ENCODE peak calls at places on chromosomes 5 and 9, in four cellular contexts. U is HuH-7, C is testis, F is HFFc6. V is an unnamed sample.

GRCh38 chr5:36422957-36423356 is 121.3 kb upstream of the RANBP3L start:
- DNase-seq in U (no peak), C (no peak), F (peak), V (no peak)

GRCh38 chr9:111891910-111892499 is 4.6 kb upstream of the UGCG start:
- DNase-seq in U (peak), C (no peak), F (no peak), V (no peak)

GRCh38 chr9:14148501-14149103 is 165.3 kb downstream of the NFIB start:
- DNase-seq in U (no peak), C (no peak), F (no peak), V (no peak)

GRCh38 chr5:102600964-102601363 is 102.2 kb upstream of the SLCO6A1 start:
- DNase-seq in U (no peak), C (no peak), F (no peak), V (no peak)

GRCh38 chr5:110663525-110663924 is 62.9 kb downstream of the TMEM232 start:
- DNase-seq in U (no peak), C (no peak), F (no peak), V (no peak)

GRCh38 chr9:87119328-87119881 is 172.1 kb upstream of the GAS1 start:
- DNase-seq in U (no peak), C (peak), F (peak), V (no peak)

GRCh38 chr5:133285583-133286021 is 233.8 kb downstream of the HSPA4 start:
- DNase-seq in U (no peak), C (peak), F (peak), V (no peak)

GRCh38 chr9:81575976-81576375 is 113.4 kb downstream of the TLE1 start:
- DNase-seq in U (no peak), C (no peak), F (peak), V (no peak)

GRCh38 chr5:15691536-15691935 is 191.6 kb downstream of the FBXL7 start:
- DNase-seq in U (no peak), C (no peak), F (no peak), V (no peak)

GRCh38 chr9:89482056-89482784 is 15.7 kb downstream of the SEMA4D start:
- DNase-seq in U (no peak), C (no peak), F (no peak), V (no peak)

GRCh38 chr9:99199938-99200539 is 21.7 kb downstream of the ALG2 start:
- DNase-seq in U (no peak), C (no peak), F (no peak), V (no peak)

V was measured in HEK293T.